ENCODE peak calls at places on chromosomes 13 and 19, in seven cellular contexts. One of them, this sample, is unnamed.

GRCh38 chr19:17125052-17125727 is 49.6 kb downstream of the MYO9B start:
- DNase-seq in HepG2: no peak
- DNase-seq in HCT116: no peak
- DNase-seq in A549: no peak
- DNase-seq in SK-N-SH: no peak
- DNase-seq in Panc1: no peak
- DNase-seq in K562: no peak
- DNase-seq in this sample: peak; percentile 91

GRCh38 chr13:21075303-21076264 is 14.2 kb upstream of the LATS2 start:
- DNase-seq in HepG2: no peak
- DNase-seq in HCT116: no peak
- DNase-seq in A549: no peak
- DNase-seq in SK-N-SH: peak; percentile 48
- DNase-seq in Panc1: no peak
- DNase-seq in K562: no peak
- DNase-seq in this sample: no peak

GRCh38 chr13:99797716-99798115 is 173.9 kb downstream of the ZIC5 start:
- DNase-seq in HepG2: no peak
- DNase-seq in HCT116: no peak
- DNase-seq in A549: no peak
- DNase-seq in SK-N-SH: no peak
- DNase-seq in Panc1: no peak
- DNase-seq in K562: no peak
- DNase-seq in this sample: no peak

GRCh38 chr13:54449922-54450321 is 1421.3 kb downstream of the OLFM4 start:
- DNase-seq in HepG2: no peak
- DNase-seq in HCT116: no peak
- DNase-seq in A549: no peak
- DNase-seq in SK-N-SH: peak; percentile 11
- DNase-seq in Panc1: no peak
- DNase-seq in K562: no peak
- DNase-seq in this sample: no peak

GRCh38 chr19:17075860-17076538 is 422 bp downstream of the MYO9B start:
- DNase-seq in HepG2: no peak
- DNase-seq in HCT116: no peak
- DNase-seq in A549: no peak
- DNase-seq in SK-N-SH: no peak
- DNase-seq in Panc1: no peak
- DNase-seq in K562: peak; percentile 52
- DNase-seq in this sample: no peak

GRCh38 chr19:32339988-32340874 is 5.2 kb upstream of the ZNF507 start:
- DNase-seq in HepG2: peak; percentile 46
- DNase-seq in HCT116: no peak
- DNase-seq in A549: peak; percentile 77
- DNase-seq in SK-N-SH: peak; percentile 74
- DNase-seq in Panc1: peak; percentile 53
- DNase-seq in K562: peak; percentile 65
- DNase-seq in this sample: no peak

GRCh38 chr19:54439174-54439851 is 9.7 kb upstream of the LENG8 start:
- DNase-seq in HepG2: peak; percentile 56
- DNase-seq in HCT116: no peak
- DNase-seq in A549: peak; percentile 64
- DNase-seq in SK-N-SH: peak; percentile 63
- DNase-seq in Panc1: no peak
- DNase-seq in K562: peak; percentile 47
- DNase-seq in this sample: no peak

GRCh38 chr13:24036115-24036514 is 124.4 kb upstream of the SPATA13 start:
- DNase-seq in HepG2: no peak
- DNase-seq in HCT116: no peak
- DNase-seq in A549: no peak
- DNase-seq in SK-N-SH: peak; percentile 55
- DNase-seq in Panc1: no peak
- DNase-seq in K562: no peak
- DNase-seq in this sample: no peak

GRCh38 chr13:46721054-46721453 is 75.9 kb downstream of the ESD start:
- DNase-seq in HepG2: peak; percentile 33
- DNase-seq in HCT116: peak; percentile 15
- DNase-seq in A549: peak; percentile 31
- DNase-seq in SK-N-SH: peak; percentile 53
- DNase-seq in Panc1: no peak
- DNase-seq in K562: peak; percentile 50
- DNase-seq in this sample: no peak

GRCh38 chr13:113548171-113548641 is 36.3 kb upstream of the TFDP1 start:
- DNase-seq in HepG2: no peak
- DNase-seq in HCT116: no peak
- DNase-seq in A549: no peak
- DNase-seq in SK-N-SH: peak; percentile 30
- DNase-seq in Panc1: no peak
- DNase-seq in K562: no peak
- DNase-seq in this sample: no peak

GRCh38 chr13:79710376-79710775 is 229.4 kb downstream of the NDFIP2 start:
- DNase-seq in HepG2: no peak
- DNase-seq in HCT116: no peak
- DNase-seq in A549: no peak
- DNase-seq in SK-N-SH: peak; percentile 35
- DNase-seq in Panc1: no peak
- DNase-seq in K562: no peak
- DNase-seq in this sample: no peak

GRCh38 chr19:28633223-28634030 is 579.5 kb downstream of the UQCRFS1 start:
- DNase-seq in HepG2: no peak
- DNase-seq in HCT116: no peak
- DNase-seq in A549: peak; percentile 61
- DNase-seq in SK-N-SH: peak; percentile 52
- DNase-seq in Panc1: peak; percentile 15
- DNase-seq in K562: peak; percentile 83
- DNase-seq in this sample: no peak

GRCh38 chr13:100694722-100695644 is 20.4 kb upstream of the TMTC4 start:
- DNase-seq in HepG2: peak; percentile 55
- DNase-seq in HCT116: peak; percentile 60
- DNase-seq in A549: peak; percentile 33
- DNase-seq in SK-N-SH: peak; percentile 58
- DNase-seq in Panc1: no peak
- DNase-seq in K562: peak; percentile 72
- DNase-seq in this sample: no peak

GRCh38 chr13:21359855-21360254 is 99.2 kb downstream of the ZDHHC20 start:
- DNase-seq in HepG2: no peak
- DNase-seq in HCT116: no peak
- DNase-seq in A549: no peak
- DNase-seq in SK-N-SH: no peak
- DNase-seq in Panc1: no peak
- DNase-seq in K562: no peak
- DNase-seq in this sample: no peak

GRCh38 chr13:29702912-29703351 is 107.4 kb upstream of the SLC7A1 start:
- DNase-seq in HepG2: no peak
- DNase-seq in HCT116: no peak
- DNase-seq in A549: peak; percentile 1
- DNase-seq in SK-N-SH: no peak
- DNase-seq in Panc1: no peak
- DNase-seq in K562: peak; percentile 1
- DNase-seq in this sample: no peak

GRCh38 chr19:3007975-3008374 is 21.1 kb downstream of the TLE2 start:
- DNase-seq in HepG2: no peak
- DNase-seq in HCT116: no peak
- DNase-seq in A549: no peak
- DNase-seq in SK-N-SH: no peak
- DNase-seq in Panc1: no peak
- DNase-seq in K562: no peak
- DNase-seq in this sample: no peak

GRCh38 chr19:14762111-14762510 is 16.2 kb downstream of the ADGRE2 start:
- DNase-seq in HepG2: no peak
- DNase-seq in HCT116: no peak
- DNase-seq in A549: no peak
- DNase-seq in SK-N-SH: no peak
- DNase-seq in Panc1: no peak
- DNase-seq in K562: no peak
- DNase-seq in this sample: no peak

GRCh38 chr13:44474122-44474910 is 100.7 kb downstream of the SERP2 start:
- DNase-seq in HepG2: peak; percentile 3
- DNase-seq in HCT116: peak; percentile 75
- DNase-seq in A549: peak; percentile 63
- DNase-seq in SK-N-SH: no peak
- DNase-seq in Panc1: no peak
- DNase-seq in K562: no peak
- DNase-seq in this sample: no peak

GRCh38 chr19:3263866-3264265 is 39.4 kb downstream of the CELF5 start:
- DNase-seq in HepG2: no peak
- DNase-seq in HCT116: no peak
- DNase-seq in A549: no peak
- DNase-seq in SK-N-SH: no peak
- DNase-seq in Panc1: no peak
- DNase-seq in K562: no peak
- DNase-seq in this sample: no peak

GRCh38 chr19:4456566-4456842 is 1.1 kb downstream of the UBXN6 start:
- DNase-seq in HepG2: no peak
- DNase-seq in HCT116: no peak
- DNase-seq in A549: no peak
- DNase-seq in SK-N-SH: peak; percentile 55
- DNase-seq in Panc1: no peak
- DNase-seq in K562: peak; percentile 54
- DNase-seq in this sample: no peak

GRCh38 chr13:27953671-27954405 is 15.3 kb downstream of the CDX2 start:
- DNase-seq in HepG2: peak; percentile 19
- DNase-seq in HCT116: peak; percentile 54
- DNase-seq in A549: peak; percentile 82
- DNase-seq in SK-N-SH: peak; percentile 90
- DNase-seq in Panc1: no peak
- DNase-seq in K562: peak; percentile 55
- DNase-seq in this sample: no peak

GRCh38 chr13:37360556-37360955 is 238.0 kb downstream of the POSTN start:
- DNase-seq in HepG2: no peak
- DNase-seq in HCT116: no peak
- DNase-seq in A549: no peak
- DNase-seq in SK-N-SH: no peak
- DNase-seq in Panc1: no peak
- DNase-seq in K562: no peak
- DNase-seq in this sample: no peak

GRCh38 chr19:15825753-15826152 is 10.3 kb upstream of the OR10H1 start:
- DNase-seq in HepG2: no peak
- DNase-seq in HCT116: no peak
- DNase-seq in A549: no peak
- DNase-seq in SK-N-SH: no peak
- DNase-seq in Panc1: no peak
- DNase-seq in K562: no peak
- DNase-seq in this sample: no peak
- H3K9me3 ChIP-seq in HepG2: no peaks in the 10 kb centered on the region
- H3K9me3 ChIP-seq in HCT116: no peaks in the 10 kb centered on the region
- H3K9me3 ChIP-seq in A549: no peaks in the 10 kb centered on the region
- H3K9me3 ChIP-seq in SK-N-SH: no peaks in the 10 kb centered on the region
- H3K9me3 ChIP-seq in Panc1: no peaks in the 10 kb centered on the region
- H3K9me3 ChIP-seq in K562: no peaks in the 10 kb centered on the region
- H3K9me3 ChIP-seq in this sample: no peaks in the 10 kb centered on the region

GRCh38 chr19:42313096-42313839 is at the start of gene TMEM145:
- DNase-seq in HepG2: no peak
- DNase-seq in HCT116: no peak
- DNase-seq in A549: peak; percentile 67
- DNase-seq in SK-N-SH: peak; percentile 97
- DNase-seq in Panc1: no peak
- DNase-seq in K562: peak; percentile 79
- DNase-seq in this sample: no peak
- TF ChIP-seq REST in HepG2: peak; percentile 91
- TF ChIP-seq REST in HCT116: peak; percentile 79
- TF ChIP-seq REST in A549: peak; percentile 90
- TF ChIP-seq REST in SK-N-SH: peak; percentile 93
- TF ChIP-seq REST in Panc1: peak; percentile 85
- TF ChIP-seq REST in K562: peak; percentile 96
- TF ChIP-seq REST in this sample: peak; percentile 83

GRCh38 chr19:11091343-11092153 is 2.3 kb downstream of the LDLR start:
- DNase-seq in HepG2: peak; percentile 94
- DNase-seq in HCT116: peak; percentile 83
- DNase-seq in A549: peak; percentile 82
- DNase-seq in SK-N-SH: no peak
- DNase-seq in Panc1: peak; percentile 76
- DNase-seq in K562: peak; percentile 77
- DNase-seq in this sample: no peak
- H3K9me3 ChIP-seq in HepG2: no peaks in the 10 kb centered on the region
- H3K9me3 ChIP-seq in HCT116: no peaks in the 10 kb centered on the region
- H3K9me3 ChIP-seq in A549: no peaks in the 10 kb centered on the region
- H3K9me3 ChIP-seq in SK-N-SH: no peaks in the 10 kb centered on the region
- H3K9me3 ChIP-seq in Panc1: no peaks in the 10 kb centered on the region
- H3K9me3 ChIP-seq in K562: no peaks in the 10 kb centered on the region
- H3K9me3 ChIP-seq in this sample: no peaks in the 10 kb centered on the region

GRCh38 chr13:43289458-43290255 is 266.3 kb downstream of the DNAJC15 start:
- DNase-seq in HepG2: no peak
- DNase-seq in HCT116: no peak
- DNase-seq in A549: no peak
- DNase-seq in SK-N-SH: no peak
- DNase-seq in Panc1: no peak
- DNase-seq in K562: no peak
- DNase-seq in this sample: no peak
- TF ChIP-seq REST in HepG2: no peak
- TF ChIP-seq REST in HCT116: no peak
- TF ChIP-seq REST in A549: no peak
- TF ChIP-seq REST in SK-N-SH: no peak
- TF ChIP-seq REST in Panc1: no peak
- TF ChIP-seq REST in K562: no peak
- TF ChIP-seq REST in this sample: no peak

GRCh38 chr19:48859711-48860572 is 8.5 kb downstream of the PLEKHA4 start:
- DNase-seq in HepG2: no peak
- DNase-seq in HCT116: no peak
- DNase-seq in A549: peak; percentile 65
- DNase-seq in SK-N-SH: peak; percentile 55
- DNase-seq in Panc1: no peak
- DNase-seq in K562: peak; percentile 99
- DNase-seq in this sample: no peak

GRCh38 chr19:48866692-48867091 is 1.7 kb downstream of the PLEKHA4 start:
- DNase-seq in HepG2: no peak
- DNase-seq in HCT116: no peak
- DNase-seq in A549: no peak
- DNase-seq in SK-N-SH: no peak
- DNase-seq in Panc1: no peak
- DNase-seq in K562: no peak
- DNase-seq in this sample: no peak

GRCh38 chr19:48858984-48859710 is 9.3 kb downstream of the PLEKHA4 start:
- DNase-seq in HepG2: no peak
- DNase-seq in HCT116: no peak
- DNase-seq in A549: no peak
- DNase-seq in SK-N-SH: no peak
- DNase-seq in Panc1: no peak
- DNase-seq in K562: peak; percentile 95
- DNase-seq in this sample: no peak

GRCh38 chr19:48861313-48861712 is 7.1 kb downstream of the PLEKHA4 start:
- DNase-seq in HepG2: no peak
- DNase-seq in HCT116: no peak
- DNase-seq in A549: no peak
- DNase-seq in SK-N-SH: no peak
- DNase-seq in Panc1: no peak
- DNase-seq in K562: no peak
- DNase-seq in this sample: no peak

DNA sequence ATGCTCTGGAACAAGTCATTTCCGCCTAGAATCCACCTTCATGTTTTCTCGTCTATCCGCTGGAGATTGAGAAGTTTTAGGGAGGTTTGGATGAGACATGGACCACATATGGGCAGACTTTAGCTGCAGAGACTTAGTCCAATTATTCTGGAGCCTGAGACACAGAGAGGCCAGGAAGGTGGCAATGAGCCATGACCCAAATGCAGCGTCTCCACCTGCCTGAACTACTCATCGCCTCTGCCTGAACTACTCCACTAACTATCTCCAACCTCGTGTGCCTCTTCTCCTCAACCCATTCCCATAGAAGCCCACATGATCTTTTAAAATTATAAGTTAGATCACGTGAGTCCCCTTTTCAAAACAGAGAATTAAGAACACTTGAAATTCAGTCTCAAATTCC is 5.6 kb downstream of the PLEKHA4 start:
- DNase-seq in HepG2: no peak
- DNase-seq in HCT116: no peak
- DNase-seq in A549: no peak
- DNase-seq in SK-N-SH: no peak
- DNase-seq in Panc1: no peak
- DNase-seq in K562: no peak
- DNase-seq in this sample: no peak
- H3K9me3 ChIP-seq in HepG2: no peaks in the 10 kb centered on the region
- H3K9me3 ChIP-seq in HCT116: no peaks in the 10 kb centered on the region
- H3K9me3 ChIP-seq in A549: no peaks in the 10 kb centered on the region
- H3K9me3 ChIP-seq in SK-N-SH: no peaks in the 10 kb centered on the region
- H3K9me3 ChIP-seq in Panc1: no peaks in the 10 kb centered on the region
- H3K9me3 ChIP-seq in K562: no peaks in the 10 kb centered on the region
- H3K9me3 ChIP-seq in this sample: no peaks in the 10 kb centered on the region